ENCODE peak calls at places on chromosomes 3 and 15, in nine cellular contexts. Y is cardiac muscle cell, I is tibial nerve, C is IMR-90, Q is astrocyte of the spinal cord, A is gastrocnemius medialis, U is psoas muscle, D is left lung, S is foreskin fibroblast. R is an unnamed sample.

GRCh38 chr15:31740203-31740602 is 290.1 kb upstream of the CHRNA7 start:
- DNase-seq in Y (no peak), I (no peak), C (no peak), Q (no peak), A (no peak), U (no peak), D (no peak), S (no peak), R (no peak)

GRCh38 chr3:47578119-47578630 is 490 bp downstream of the CSPG5 start:
- DNase-seq in Y (peak; percentile 65), I (no peak), C (no peak), Q (no peak), A (peak; percentile 24), U (peak; percentile 18), D (peak; percentile 86), S (no peak), R (no peak)

GRCh38 chr15:83053151-83053550 is 13.9 kb downstream of the BTBD1 start:
- DNase-seq in Y (no peak), I (no peak), C (peak; percentile 86), Q (peak; percentile 56), A (no peak), U (no peak), D (no peak), S (peak; percentile 72), R (peak; percentile 80)

GRCh38 chr15:59642351-59642750 is 15.0 kb downstream of the GTF2A2 start:
- DNase-seq in Y (no peak), I (no peak), C (no peak), Q (no peak), A (no peak), U (no peak), D (no peak), S (no peak), R (peak; percentile 26)

GRCh38 chr15:62344806-62345539 is 179.9 kb upstream of the C2CD4B start:
- DNase-seq in Y (peak; percentile 83), I (no peak), C (peak; percentile 58), Q (peak; percentile 55), A (no peak), U (no peak), D (peak; percentile 78), S (peak; percentile 11), R (peak; percentile 65)

GRCh38 chr3:132709761-132710160 is 12.4 kb downstream of the NPHP3 start:
- DNase-seq in Y (no peak), I (no peak), C (no peak), Q (no peak), A (no peak), U (no peak), D (no peak), S (no peak), R (no peak)

GRCh38 chr15:90903733-90904536 is 833 bp downstream of the MAN2A2 start:
- DNase-seq in Y (peak; percentile 59), I (no peak), C (no peak), Q (no peak), A (no peak), U (no peak), D (no peak), S (no peak), R (peak; percentile 13)

GRCh38 chr3:122681294-122682015 is 816 bp downstream of the PARP14 start:
- DNase-seq in Y (no peak), I (no peak), C (no peak), Q (peak; percentile 15), A (no peak), U (no peak), D (no peak), S (peak; percentile 6), R (no peak)

GRCh38 chr3:48446043-48446424 is 503 bp upstream of the ATRIP start:
- DNase-seq in Y (no peak), I (no peak), C (no peak), Q (no peak), A (no peak), U (no peak), D (no peak), S (no peak), R (no peak)

GRCh38 chr15:48177875-48178611 is at the start of gene MYEF2:
- DNase-seq in Y (peak; percentile 88), I (peak; percentile 36), C (peak; percentile 67), Q (peak; percentile 75), A (peak; percentile 11), U (peak; percentile 55), D (peak; percentile 85), S (peak; percentile 51), R (peak; percentile 73)
- TF ChIP-seq CTCF in Y (no peak), I (no peak), C (no peak), Q (no peak), A (no peak), U (no peak), D (no peak), S (no peak), R (no peak)

GRCh38 chr15:93018574-93018973 is 70.4 kb downstream of the RGMA start:
- DNase-seq in Y (no peak), I (no peak), C (no peak), Q (no peak), A (no peak), U (no peak), D (no peak), S (no peak), R (peak; percentile 41)
- H3K4me3 ChIP-seq in Y (no peak overlapping the region), I (no peak overlapping the region), C (no peak overlapping the region), Q (no peak overlapping the region), A (no peak overlapping the region), U (no peak overlapping the region), D (no peak overlapping the region), S (no peak overlapping the region), R (no peak overlapping the region)

GRCh38 chr15:72271221-72271620 is 1.1 kb downstream of the PARP6 start:
- DNase-seq in Y (no peak), I (no peak), C (no peak), Q (no peak), A (no peak), U (no peak), D (no peak), S (no peak), R (no peak)

GRCh38 chr15:72269739-72270138 is 2.6 kb downstream of the PARP6 start:
- DNase-seq in Y (no peak), I (no peak), C (no peak), Q (no peak), A (no peak), U (no peak), D (no peak), S (no peak), R (no peak)

GRCh38 chr15:72271895-72272212 is 500 bp downstream of the PARP6 start:
- DNase-seq in Y (peak; percentile 21), I (no peak), C (peak; percentile 12), Q (peak; percentile 13), A (no peak), U (no peak), D (no peak), S (no peak), R (peak; percentile 31)

GRCh38 chr15:72272213-72272996 is at the start of gene PARP6:
- DNase-seq in Y (peak; percentile 98), I (peak; percentile 95), C (peak; percentile 97), Q (peak; percentile 99), A (peak; percentile 99), U (peak; percentile 100), D (peak; percentile 100), S (peak; percentile 98), R (peak; percentile 99)

DNA sequence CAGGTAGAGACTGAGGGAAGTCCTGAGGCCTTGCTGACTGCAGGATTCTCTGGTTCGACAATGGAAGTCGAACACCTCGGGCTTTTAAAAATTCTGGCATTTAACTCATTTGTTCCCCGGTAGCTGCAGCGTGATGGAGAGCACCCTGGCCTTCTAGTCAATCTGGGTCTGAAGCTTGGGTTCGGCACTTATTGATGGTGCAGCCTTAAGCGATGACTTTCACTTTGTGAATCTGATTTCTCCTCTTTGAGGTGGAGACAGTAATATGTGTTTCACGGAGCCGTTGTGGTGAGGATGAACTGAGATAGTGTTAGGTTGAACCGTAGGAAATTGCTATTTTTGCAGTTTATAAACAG is 621 bp upstream of the PARP6 start:
- DNase-seq in Y (no peak), I (no peak), C (no peak), Q (no peak), A (no peak), U (no peak), D (no peak), S (no peak), R (no peak)
- TF ChIP-seq CTCF in Y (no peak), I (no peak), C (no peak), Q (no peak), A (no peak), U (no peak), D (no peak), S (no peak), R (no peak)

GRCh38 chr15:32828507-32829186 is 110.8 kb downstream of the GREM1 start:
- DNase-seq in Y (no peak), I (no peak), C (peak; percentile 96), Q (peak; percentile 88), A (no peak), U (no peak), D (no peak), S (peak; percentile 85), R (peak; percentile 83)
- H3K4me3 ChIP-seq in Y (no peak overlapping the region), I (no peak overlapping the region), C (no peak overlapping the region), Q (no peak overlapping the region), A (no peak overlapping the region), U (no peak overlapping the region), D (no peak overlapping the region), S (no peak overlapping the region), R (no peak overlapping the region)

DNA sequence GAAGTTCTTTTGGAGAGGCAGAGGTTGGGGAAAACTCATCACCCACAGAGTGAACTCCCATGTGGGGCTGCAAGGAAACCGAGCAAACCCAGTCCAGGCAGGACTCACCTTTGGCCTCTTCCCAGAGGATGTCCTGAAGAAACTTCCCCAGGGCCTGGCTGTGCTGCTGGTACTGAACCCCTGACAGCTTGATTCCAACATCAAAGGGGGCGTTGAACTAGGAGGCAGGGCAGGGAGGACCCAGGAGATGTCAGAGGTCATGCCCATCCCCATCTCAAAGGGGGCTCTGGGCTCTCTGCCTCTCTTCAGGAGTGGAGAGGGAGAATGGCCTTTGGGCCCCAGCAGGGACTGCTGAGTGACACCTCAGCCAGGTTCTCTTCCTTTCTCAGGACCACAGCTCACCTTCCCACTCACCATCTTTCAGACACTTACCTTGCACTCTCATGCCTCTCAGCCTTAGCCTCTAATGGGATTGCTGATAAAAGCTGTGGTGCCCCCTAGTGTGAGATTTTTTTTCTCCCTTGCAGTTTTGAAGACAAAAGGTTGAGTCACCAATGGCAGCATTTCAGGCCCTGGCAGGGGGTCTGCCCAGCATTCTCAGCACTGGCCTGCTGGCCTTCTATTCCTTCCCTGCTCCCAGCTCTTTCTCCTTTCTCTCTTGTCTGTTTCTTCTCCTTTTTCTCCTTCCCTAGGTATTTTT is 6.0 kb downstream of the GHRL start:
- DNase-seq in Y (no peak), I (no peak), C (peak; percentile 74), Q (peak; percentile 83), A (no peak), U (no peak), D (no peak), S (peak; percentile 44), R (peak; percentile 72)
- TF ChIP-seq CTCF in Y (peak; percentile 54), I (no peak), C (peak; percentile 57), Q (no peak), A (no peak), U (no peak), D (no peak), S (peak; percentile 38), R (peak; percentile 18)

GRCh38 chr3:53161345-53161819 is 373 bp downstream of the PRKCD start:
- DNase-seq in Y (peak; percentile 31), I (no peak), C (no peak), Q (no peak), A (no peak), U (peak; percentile 44), D (peak; percentile 93), S (no peak), R (no peak)
- H3K4me3 ChIP-seq in Y (peak overlapping the region; percentile 46), I (peak overlapping the region; percentile 91), C (peak overlapping the region; percentile 99), Q (peak overlapping the region; percentile 80), A (peak overlapping the region; percentile 80), U (peak overlapping the region; percentile 72), D (peak overlapping the region; percentile 89), S (peak overlapping the region; percentile 84), R (peak overlapping the region; percentile 87)

R was measured in choroid plexus epithelial cell.